ENCODE peak calls at places on chromosomes 7 and 10, in four cellular contexts. One of them, this sample, is unnamed.

GRCh38 chr7:537911-538634 is 18.4 kb upstream of the PDGFA start:
- DNase-seq in fibroblast of lung: peak
- DNase-seq in WERI-Rb-1: no peak
- DNase-seq in NCI-H345: no peak
- DNase-seq in this sample: no peak

GRCh38 chr7:36686499-36686898 is 37.8 kb downstream of the AOAH start:
- DNase-seq in fibroblast of lung: no peak
- DNase-seq in WERI-Rb-1: no peak
- DNase-seq in NCI-H345: no peak
- DNase-seq in this sample: no peak

GRCh38 chr10:32795598-32796183 is 162.3 kb downstream of the ITGB1 start:
- DNase-seq in fibroblast of lung: peak
- DNase-seq in WERI-Rb-1: no peak
- DNase-seq in NCI-H345: peak
- DNase-seq in this sample: no peak

GRCh38 chr7:1758417-1758858 is 88.4 kb downstream of the ELFN1 start:
- DNase-seq in fibroblast of lung: peak
- DNase-seq in WERI-Rb-1: peak
- DNase-seq in NCI-H345: peak
- DNase-seq in this sample: no peak

GRCh38 chr7:39465055-39465929 is 100.9 kb upstream of the YAE1 start:
- DNase-seq in fibroblast of lung: peak
- DNase-seq in WERI-Rb-1: peak
- DNase-seq in NCI-H345: peak
- DNase-seq in this sample: no peak

GRCh38 chr10:60856405-60856804 is 78.1 kb downstream of the CDK1 start:
- DNase-seq in fibroblast of lung: no peak
- DNase-seq in WERI-Rb-1: no peak
- DNase-seq in NCI-H345: no peak
- DNase-seq in this sample: no peak

GRCh38 chr7:155840909-155841308 is 28.6 kb upstream of the SHH start:
- DNase-seq in fibroblast of lung: no peak
- DNase-seq in WERI-Rb-1: no peak
- DNase-seq in NCI-H345: no peak
- DNase-seq in this sample: peak

GRCh38 chr10:86364551-86365345 is 1.8 kb downstream of the GRID1 start:
- DNase-seq in fibroblast of lung: no peak
- DNase-seq in WERI-Rb-1: peak
- DNase-seq in NCI-H345: no peak
- DNase-seq in this sample: peak

GRCh38 chr7:64359543-64359942 is 45.8 kb downstream of the ZNF736 start:
- DNase-seq in fibroblast of lung: no peak
- DNase-seq in WERI-Rb-1: no peak
- DNase-seq in NCI-H345: no peak
- DNase-seq in this sample: no peak

GRCh38 chr7:8441602-8442294 is 8.3 kb downstream of the NXPH1 start:
- DNase-seq in fibroblast of lung: no peak
- DNase-seq in WERI-Rb-1: no peak
- DNase-seq in NCI-H345: no peak
- DNase-seq in this sample: no peak

GRCh38 chr10:8840356-8840755 is 785.9 kb downstream of the GATA3 start:
- DNase-seq in fibroblast of lung: no peak
- DNase-seq in WERI-Rb-1: no peak
- DNase-seq in NCI-H345: no peak
- DNase-seq in this sample: no peak

GRCh38 chr10:35555962-35556930 is 48.9 kb upstream of the GJD4 start:
- DNase-seq in fibroblast of lung: no peak
- DNase-seq in WERI-Rb-1: no peak
- DNase-seq in NCI-H345: no peak
- DNase-seq in this sample: no peak

GRCh38 chr7:2698581-2699288 is 10.7 kb downstream of the AMZ1 start:
- DNase-seq in fibroblast of lung: no peak
- DNase-seq in WERI-Rb-1: no peak
- DNase-seq in NCI-H345: peak
- DNase-seq in this sample: no peak

GRCh38 chr10:77041636-77042258 is 595.9 kb downstream of the KCNMA1 start:
- DNase-seq in fibroblast of lung: no peak
- DNase-seq in WERI-Rb-1: peak
- DNase-seq in NCI-H345: no peak
- DNase-seq in this sample: no peak

GRCh38 chr7:818031-818699 is 14.1 kb upstream of the SUN1 start:
- DNase-seq in fibroblast of lung: peak
- DNase-seq in WERI-Rb-1: no peak
- DNase-seq in NCI-H345: no peak
- DNase-seq in this sample: no peak

GRCh38 chr7:43152696-43153095 is 40.2 kb downstream of the HECW1 start:
- DNase-seq in fibroblast of lung: no peak
- DNase-seq in WERI-Rb-1: no peak
- DNase-seq in NCI-H345: no peak
- DNase-seq in this sample: no peak

GRCh38 chr10:88343761-88344484 is 239.2 kb downstream of the RNLS start:
- DNase-seq in fibroblast of lung: peak
- DNase-seq in WERI-Rb-1: no peak
- DNase-seq in NCI-H345: no peak
- DNase-seq in this sample: no peak

GRCh38 chr10:132001238-132001977 is 19.7 kb upstream of the BNIP3 start:
- DNase-seq in fibroblast of lung: peak
- DNase-seq in WERI-Rb-1: peak
- DNase-seq in NCI-H345: peak
- DNase-seq in this sample: no peak

GRCh38 chr10:116257785-116258184 is 15.2 kb downstream of the GFRA1 start:
- DNase-seq in fibroblast of lung: no peak
- DNase-seq in WERI-Rb-1: no peak
- DNase-seq in NCI-H345: no peak
- DNase-seq in this sample: no peak

GRCh38 chr10:63651864-63652263 is 130.7 kb downstream of the REEP3 start:
- DNase-seq in fibroblast of lung: no peak
- DNase-seq in WERI-Rb-1: no peak
- DNase-seq in NCI-H345: no peak
- DNase-seq in this sample: no peak

GRCh38 chr7:106598663-106599342 is 62.2 kb downstream of the CCDC71L start:
- DNase-seq in fibroblast of lung: peak
- DNase-seq in WERI-Rb-1: peak
- DNase-seq in NCI-H345: peak
- DNase-seq in this sample: no peak

GRCh38 chr10:7444576-7445226 is 33.9 kb upstream of the SFMBT2 start:
- DNase-seq in fibroblast of lung: no peak
- DNase-seq in WERI-Rb-1: no peak
- DNase-seq in NCI-H345: no peak
- DNase-seq in this sample: no peak

GRCh38 chr10:117543245-117543998 is 876 bp downstream of the EMX2 start:
- DNase-seq in fibroblast of lung: no peak
- DNase-seq in WERI-Rb-1: peak
- DNase-seq in NCI-H345: no peak
- DNase-seq in this sample: no peak

GRCh38 chr7:26675143-26675887 is 189.1 kb downstream of the SKAP2 start:
- DNase-seq in fibroblast of lung: peak
- DNase-seq in WERI-Rb-1: no peak
- DNase-seq in NCI-H345: no peak
- DNase-seq in this sample: no peak

GRCh38 chr10:74227697-74228424 is 76.8 kb downstream of the ADK start:
- DNase-seq in fibroblast of lung: peak
- DNase-seq in WERI-Rb-1: no peak
- DNase-seq in NCI-H345: no peak
- DNase-seq in this sample: no peak

GRCh38 chr10:81866753-81867152 is 8.2 kb upstream of the NRG3 start:
- DNase-seq in fibroblast of lung: no peak
- DNase-seq in WERI-Rb-1: no peak
- DNase-seq in NCI-H345: no peak
- DNase-seq in this sample: no peak

GRCh38 chr7:18893156-18893555 is 224.3 kb downstream of the TWIST1 start:
- DNase-seq in fibroblast of lung: no peak
- DNase-seq in WERI-Rb-1: no peak
- DNase-seq in NCI-H345: no peak
- DNase-seq in this sample: no peak

GRCh38 chr7:141584935-141585334 is 33.7 kb downstream of the AGK start:
- DNase-seq in fibroblast of lung: no peak
- DNase-seq in WERI-Rb-1: no peak
- DNase-seq in NCI-H345: no peak
- DNase-seq in this sample: no peak

GRCh38 chr10:26269754-26270153 is 53.2 kb downstream of the GAD2 start:
- DNase-seq in fibroblast of lung: no peak
- DNase-seq in WERI-Rb-1: peak
- DNase-seq in NCI-H345: no peak
- DNase-seq in this sample: no peak

GRCh38 chr10:47047127-47047504 is 135.9 kb downstream of the PTPN20 start:
- DNase-seq in fibroblast of lung: no peak
- DNase-seq in WERI-Rb-1: no peak
- DNase-seq in NCI-H345: no peak
- DNase-seq in this sample: no peak

GRCh38 chr10:58951750-58952149 is 224.7 kb upstream of the PHYHIPL start:
- DNase-seq in fibroblast of lung: no peak
- DNase-seq in WERI-Rb-1: no peak
- DNase-seq in NCI-H345: no peak
- DNase-seq in this sample: no peak

This sample was measured in mesenteric fat pad.